ENCODE peak calls at places on chromosomes 12 and 14, in nine cellular contexts. H is stimulated activated CD4-positive, alpha-beta T cell treated with anti-CD3 and anti-CD28 coated beads, TNF-alpha, amount 100 ng/mL, for 48 hours; W is COLO829; J is stimulated activated CD8-positive, alpha-beta memory T cell treated with anti-CD3 and anti-CD28 coated beads, Interleukin-7, amount 100 ng/mL, for 1 hour; G is NCI-H524 treated with DMSO at 0.1 percent for 48 hours; D is A549; I is brain microvascular endothelial cell; O is G401; X is LoVo. T is an unnamed sample.

GRCh38 chr14:22929104-22929847 is at the start of gene PRMT5:
- DNase-seq in G (peak; percentile 100), J (peak; percentile 96), D (peak; percentile 98), H (peak; percentile 92), X (peak; percentile 100), O (peak; percentile 100), W (peak; percentile 99), I (peak; percentile 100), T (peak; percentile 100)

GRCh38 chr14:91237219-91237618 is 7.3 kb downstream of the GPR68 start:
- DNase-seq in H (no peak), D (no peak), I (peak; percentile 75), J (no peak), O (no peak), W (no peak), G (no peak), X (no peak), T (no peak)

GRCh38 chr12:124856132-124856841 is 7.4 kb downstream of the SCARB1 start:
- DNase-seq in D (no peak), J (no peak), G (no peak), I (no peak), O (no peak), W (no peak), H (no peak), X (no peak), T (no peak)

GRCh38 chr12:124994435-124994975 is 1.1 kb downstream of the BRI3BP start:
- DNase-seq in I (no peak), O (no peak), G (no peak), J (no peak), H (no peak), X (peak; percentile 37), D (no peak), W (no peak), T (no peak)

GRCh38 chr12:124694846-124695497 is 127.6 kb upstream of the NCOR2 start:
- DNase-seq in X (no peak), I (peak; percentile 91), W (no peak), J (no peak), O (peak; percentile 67), D (no peak), G (no peak), H (no peak), T (no peak)

GRCh38 chr14:45201908-45202307 is 51.1 kb downstream of the MIS18BP1 start:
- DNase-seq in W (no peak), I (peak; percentile 3), X (no peak), H (no peak), D (no peak), O (peak; percentile 14), G (peak; percentile 26), J (no peak), T (no peak)

GRCh38 chr14:56474419-56475022 is 105.1 kb upstream of the TMEM260 start:
- DNase-seq in G (peak; percentile 53), O (peak; percentile 68), J (no peak), H (no peak), W (no peak), X (peak; percentile 59), I (no peak), D (peak; percentile 19), T (peak; percentile 56)

GRCh38 chr12:130347588-130347987 is 9.9 kb downstream of the PIWIL1 start:
- DNase-seq in G (no peak), D (no peak), I (no peak), X (no peak), H (no peak), O (no peak), J (no peak), W (no peak), T (peak; percentile 46)

GRCh38 chr14:68771631-68772030 is 21.2 kb downstream of the ZFP36L1 start:
- DNase-seq in O (no peak), H (no peak), X (no peak), G (no peak), W (no peak), I (no peak), D (no peak), J (no peak), T (no peak)

GRCh38 chr12:82789674-82790073 is 103.0 kb downstream of the TMTC2 start:
- DNase-seq in G (no peak), I (no peak), H (no peak), D (no peak), J (no peak), O (no peak), W (no peak), X (no peak), T (no peak)

GRCh38 chr12:10901427-10901826 is 7.9 kb downstream of the TAS2R13 start:
- DNase-seq in H (no peak), W (no peak), X (no peak), I (no peak), D (no peak), J (no peak), G (no peak), O (no peak), T (no peak)

GRCh38 chr12:64946132-64946829 is 121.8 kb downstream of the TBC1D30 start:
- DNase-seq in W (peak; percentile 88), J (no peak), O (peak; percentile 77), D (no peak), G (no peak), H (no peak), X (no peak), I (no peak), T (peak; percentile 93)

GRCh38 chr14:93970589-93970966 is 5.8 kb downstream of the ASB2 start:
- DNase-seq in D (peak; percentile 31), J (peak; percentile 47), O (peak; percentile 49), I (no peak), G (peak; percentile 70), W (no peak), X (peak; percentile 20), H (no peak), T (no peak)

GRCh38 chr12:82973601-82974000 is 286.9 kb downstream of the TMTC2 start:
- DNase-seq in D (no peak), W (no peak), O (no peak), X (no peak), G (peak; percentile 84), H (no peak), I (no peak), J (no peak), T (no peak)